ENCODE peak calls at places on chromosome 13, in seven cellular contexts. X, C, M, F, Q, G and J are unnamed samples.

GRCh38 chr13:52879950-52880650 is 31.7 kb upstream of the PCDH8 start:
- DNase-seq in F (no peak), C (no peak), X (no peak), M (no peak), Q (no peak), G (no peak), J (no peak)

GRCh38 chr13:39189778-39190177 is 151.5 kb downstream of the NHLRC3 start:
- DNase-seq in Q (no peak), X (no peak), F (no peak), M (no peak), C (no peak), G (no peak), J (no peak)

GRCh38 chr13:26449063-26449848 is 108.2 kb upstream of the WASF3 start:
- DNase-seq in X (no peak), M (peak), Q (peak), G (no peak), F (no peak), C (no peak), J (no peak)

GRCh38 chr13:79384022-79384610 is 21.9 kb downstream of the RBM26 start:
- DNase-seq in Q (no peak), G (no peak), F (no peak), M (no peak), C (no peak), X (no peak), J (no peak)

GRCh38 chr13:76023644-76024043 is 387.5 kb downstream of the LMO7 start:
- DNase-seq in Q (peak), F (no peak), C (no peak), M (no peak), X (no peak), G (no peak), J (no peak)

GRCh38 chr13:109844396-109844795 is 58.0 kb upstream of the IRS2 start:
- DNase-seq in F (no peak), G (no peak), Q (peak), C (no peak), M (peak), X (no peak), J (no peak)

GRCh38 chr13:91572439-91572838 is 174.0 kb downstream of the GPC5 start:
- DNase-seq in C (no peak), M (no peak), Q (peak), F (no peak), G (no peak), X (no peak), J (no peak)

GRCh38 chr13:94480672-94481145 is 1.2 kb upstream of the DCT start:
- DNase-seq in C (no peak), X (no peak), Q (peak), F (peak), G (peak), M (peak), J (no peak)

GRCh38 chr13:95437561-95437960 is 115.0 kb upstream of the CLDN10 start:
- DNase-seq in M (no peak), C (no peak), G (no peak), X (no peak), Q (no peak), F (no peak), J (no peak)

GRCh38 chr13:48600374-48601364 is 53.1 kb upstream of the CYSLTR2 start:
- DNase-seq in M (peak), C (no peak), G (no peak), Q (peak), F (peak), X (no peak), J (peak)

GRCh38 chr13:51995677-51996551 is 15.3 kb downstream of the ATP7B start:
- DNase-seq in M (no peak), F (no peak), Q (no peak), G (no peak), C (no peak), X (no peak), J (no peak)

GRCh38 chr13:110797230-110797877 is 83.9 kb downstream of the ING1 start:
- DNase-seq in Q (no peak), X (no peak), C (no peak), F (no peak), G (no peak), M (peak), J (no peak)

GRCh38 chr13:49536144-49536873 is 40.6 kb downstream of the PHF11 start:
- DNase-seq in F (no peak), C (no peak), X (no peak), Q (no peak), G (no peak), M (no peak), J (no peak)

GRCh38 chr13:76014618-76015315 is 378.6 kb downstream of the LMO7 start:
- DNase-seq in F (no peak), X (no peak), C (no peak), M (peak), G (no peak), Q (peak), J (no peak)

GRCh38 chr13:44577236-44578063 is 1.3 kb upstream of the TSC22D1 start:
- DNase-seq in F (peak), G (peak), M (peak), X (peak), Q (peak), C (peak), J (peak)

GRCh38 chr13:44575035-44575434 is 1.1 kb downstream of the TSC22D1 start:
- DNase-seq in M (no peak), G (no peak), C (no peak), Q (no peak), F (no peak), X (no peak), J (no peak)

GRCh38 chr13:44578064-44578394 is 1.9 kb upstream of the TSC22D1 start:
- DNase-seq in M (peak), G (no peak), Q (no peak), X (no peak), F (no peak), C (no peak), J (peak)

GRCh38 chr13:44575741-44576395 is at the start of gene TSC22D1:
- DNase-seq in M (peak), G (peak), C (peak), Q (peak), X (peak), F (peak), J (no peak)

GRCh38 chr13:44576396-44577235 is 486 bp upstream of the TSC22D1 start:
- DNase-seq in X (peak), C (peak), M (no peak), Q (no peak), F (peak), G (peak), J (no peak)
- TF ChIP-seq CTCF in X (no peak), C (no peak), M (no peak), Q (no peak), F (no peak), G (no peak), J (no peak)

DNA sequence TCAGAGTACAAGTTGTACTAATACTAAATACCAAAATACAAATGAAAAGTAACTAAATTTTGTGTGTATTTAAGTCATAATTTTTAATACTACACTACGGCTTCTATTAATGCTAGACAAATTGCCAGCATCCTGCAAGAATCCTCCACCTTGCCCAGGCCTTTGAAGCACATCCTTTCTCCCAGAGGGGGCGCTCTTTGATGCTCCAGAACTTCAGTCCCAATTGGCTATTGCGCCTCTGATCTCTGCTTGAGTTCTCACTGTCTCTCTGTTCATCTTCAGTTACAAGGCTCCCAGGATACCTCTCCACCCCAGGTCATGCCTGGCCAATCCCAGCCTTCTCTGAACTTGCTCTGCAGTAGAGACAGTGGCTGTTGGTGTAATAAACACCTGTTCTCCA is 141.0 kb downstream of the DCLK1 start:
- DNase-seq in M (no peak), X (no peak), Q (no peak), F (no peak), C (no peak), G (no peak), J (no peak)
- TF ChIP-seq CTCF in M (peak), X (no peak), Q (no peak), F (peak), C (no peak), G (no peak), J (no peak)

DNA sequence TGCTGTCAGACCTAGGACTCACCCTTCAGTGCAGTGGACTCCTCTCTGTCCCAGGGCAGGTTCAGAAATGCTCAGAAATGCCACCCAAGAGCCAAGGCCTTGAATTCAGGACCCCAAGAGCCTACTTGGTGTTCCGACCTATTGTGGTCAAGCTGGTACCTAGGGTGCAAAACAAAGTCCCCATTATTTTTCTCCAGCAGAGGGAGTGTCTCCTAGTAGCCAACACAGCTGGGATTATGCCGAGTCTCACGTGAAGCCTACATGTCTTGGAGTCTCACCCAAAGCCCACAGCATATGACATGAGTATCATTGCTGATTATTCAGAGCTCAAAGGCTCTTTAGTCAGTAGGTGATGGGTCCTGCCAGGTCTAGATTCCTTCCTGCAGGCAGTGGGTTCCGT is 671.1 kb upstream of the SPRY2 start:
- DNase-seq in X (no peak), C (no peak), Q (no peak), M (no peak), G (no peak), F (no peak), J (no peak)
- TF ChIP-seq CTCF in X (no peak), C (no peak), Q (no peak), M (no peak), G (no peak), F (no peak), J (no peak)

DNA sequence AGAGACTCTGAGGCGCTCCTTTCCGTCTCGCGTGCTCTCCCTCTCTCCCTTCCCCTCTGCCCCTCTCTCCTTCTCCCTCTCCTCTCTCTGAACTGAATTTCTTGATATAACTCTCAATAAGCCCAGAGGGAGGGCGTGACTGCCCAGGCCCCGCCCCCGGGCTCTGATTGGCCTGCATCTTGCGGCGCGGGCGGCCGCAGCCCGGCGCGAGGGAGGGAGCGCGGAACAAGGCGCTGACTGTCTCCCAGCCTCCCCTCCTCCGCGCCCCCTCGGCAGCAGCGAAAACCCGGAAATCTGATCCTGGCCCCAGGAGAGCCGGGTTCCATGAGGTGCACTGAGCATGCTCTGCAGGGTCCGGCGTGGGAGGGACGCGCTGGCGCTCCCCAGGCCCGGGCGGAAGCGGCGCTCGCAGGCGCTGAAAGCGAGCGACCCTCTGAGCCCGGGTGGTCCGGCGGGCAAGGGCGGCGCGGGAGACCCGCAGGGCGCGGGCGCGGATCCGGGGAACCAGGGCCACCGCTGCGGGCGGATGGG is at the start of gene PCDH9:
- DNase-seq in C (peak), Q (peak), X (peak), G (peak), M (peak), F (peak), J (peak)
- TF ChIP-seq CTCF in C (no peak), Q (no peak), X (peak), G (no peak), M (no peak), F (no peak), J (no peak)

DNA sequence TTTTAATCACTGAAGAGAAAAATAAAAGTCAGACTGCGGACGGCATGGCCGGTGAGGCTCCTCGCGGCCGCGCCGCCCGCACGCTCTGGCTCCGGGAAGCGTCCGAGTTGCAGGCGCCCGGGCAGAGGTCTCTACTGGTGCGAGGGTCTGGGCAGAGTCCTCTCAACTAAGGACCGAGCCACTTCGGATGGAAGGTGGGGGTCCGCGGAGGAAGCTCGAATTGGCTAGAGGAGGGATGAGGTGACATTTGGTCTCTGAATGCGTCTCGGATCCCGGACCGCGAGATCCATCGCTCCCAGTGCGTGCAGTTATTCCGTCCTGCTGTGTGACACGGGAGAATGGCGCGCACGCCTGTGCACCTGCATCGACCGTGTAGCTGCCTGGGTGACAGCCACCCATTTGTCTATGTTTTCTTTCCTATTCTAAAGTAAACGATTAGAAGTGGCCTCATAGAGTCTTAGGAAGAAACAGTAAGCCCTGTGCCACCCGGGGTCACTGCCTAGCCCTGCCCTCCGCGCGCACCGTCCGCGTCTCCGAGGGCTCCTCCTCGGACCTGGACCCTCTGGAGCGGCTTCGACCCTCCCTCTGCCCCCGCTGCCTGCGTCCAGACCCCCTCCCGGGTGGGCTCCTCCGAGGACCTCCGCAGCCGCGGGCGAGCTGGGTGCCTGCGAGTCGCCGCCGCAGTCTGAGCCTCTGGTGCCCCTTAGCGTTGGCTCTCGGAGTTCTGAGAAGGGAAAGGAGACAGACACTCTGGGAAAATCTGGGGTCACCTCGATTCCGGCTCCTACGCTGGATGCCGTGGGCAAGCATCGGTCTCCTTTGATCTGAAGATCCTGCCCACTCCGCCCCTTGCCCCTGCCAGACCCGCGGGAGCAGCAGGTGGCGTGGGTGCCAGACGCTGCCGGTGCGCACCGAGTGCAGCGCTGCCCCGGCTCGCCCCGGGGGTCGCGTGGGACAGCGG is 347.4 kb downstream of the LIG4 start:
- DNase-seq in C (peak), Q (peak), X (no peak), G (peak), F (no peak), M (peak), J (no peak)
- TF ChIP-seq CTCF in C (no peak), Q (peak), X (no peak), G (no peak), F (no peak), M (peak), J (peak)

GRCh38 chr13:72221276-72221962 is 354.4 kb upstream of the DACH1 start:
- DNase-seq in F (peak), X (no peak), G (peak), C (no peak), M (no peak), Q (no peak), J (no peak)
- TF ChIP-seq CTCF in F (peak), X (no peak), G (peak), C (no peak), M (peak), Q (no peak), J (peak)

GRCh38 chr13:99198630-99199029 is 2.0 kb upstream of the UBAC2 start:
- DNase-seq in C (no peak), M (no peak), Q (no peak), X (no peak), F (no peak), G (no peak), J (no peak)

GRCh38 chr13:99197257-99197651 is 3.4 kb upstream of the UBAC2 start:
- DNase-seq in M (no peak), F (no peak), C (no peak), X (no peak), G (no peak), Q (no peak), J (no peak)

GRCh38 chr13:99193152-99193551 is 7.5 kb upstream of the UBAC2 start:
- DNase-seq in Q (no peak), F (no peak), X (no peak), G (no peak), M (no peak), C (no peak), J (no peak)

GRCh38 chr13:99199541-99200432 is 867 bp upstream of the UBAC2 start:
- DNase-seq in G (no peak), C (no peak), M (peak), Q (no peak), X (no peak), F (no peak), J (no peak)

GRCh38 chr13:99196466-99197256 is 4.0 kb upstream of the UBAC2 start:
- DNase-seq in M (no peak), C (no peak), X (no peak), Q (no peak), F (no peak), G (no peak), J (no peak)
- TF ChIP-seq CTCF in M (peak), C (no peak), X (no peak), Q (peak), F (peak), G (no peak), J (no peak)

DNA sequence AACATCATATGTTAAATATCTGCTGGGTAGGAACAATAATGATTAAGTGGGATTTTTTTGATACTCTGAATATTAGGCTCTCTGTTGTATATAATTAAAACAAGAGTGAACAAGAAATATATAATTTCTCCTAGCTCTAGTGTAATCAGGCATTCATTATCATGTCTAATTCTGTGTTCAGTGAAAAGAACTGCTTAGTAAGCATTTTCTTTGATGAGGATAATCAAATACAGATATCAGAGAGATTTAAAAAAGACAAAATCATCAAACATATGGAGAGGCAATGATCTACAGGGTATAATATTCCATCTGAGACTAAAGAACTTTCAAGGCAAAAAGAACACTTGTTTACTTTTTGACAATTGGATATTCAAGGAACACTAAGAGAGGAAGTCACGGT is 241.1 kb downstream of the DNAJC15 start:
- DNase-seq in F (no peak), M (no peak), G (no peak), C (no peak), Q (no peak), X (no peak), J (no peak)
- TF ChIP-seq CTCF in F (no peak), M (no peak), G (no peak), C (no peak), Q (no peak), X (no peak), J (no peak)

GRCh38 chr13:68063181-68063580 is 833.0 kb upstream of the PCDH9 start:
- DNase-seq in M (no peak), C (no peak), G (no peak), X (no peak), Q (no peak), F (no peak), J (no peak)
- TF ChIP-seq CTCF in M (no peak), C (no peak), G (no peak), X (no peak), Q (no peak), F (no peak), J (no peak)

DNA sequence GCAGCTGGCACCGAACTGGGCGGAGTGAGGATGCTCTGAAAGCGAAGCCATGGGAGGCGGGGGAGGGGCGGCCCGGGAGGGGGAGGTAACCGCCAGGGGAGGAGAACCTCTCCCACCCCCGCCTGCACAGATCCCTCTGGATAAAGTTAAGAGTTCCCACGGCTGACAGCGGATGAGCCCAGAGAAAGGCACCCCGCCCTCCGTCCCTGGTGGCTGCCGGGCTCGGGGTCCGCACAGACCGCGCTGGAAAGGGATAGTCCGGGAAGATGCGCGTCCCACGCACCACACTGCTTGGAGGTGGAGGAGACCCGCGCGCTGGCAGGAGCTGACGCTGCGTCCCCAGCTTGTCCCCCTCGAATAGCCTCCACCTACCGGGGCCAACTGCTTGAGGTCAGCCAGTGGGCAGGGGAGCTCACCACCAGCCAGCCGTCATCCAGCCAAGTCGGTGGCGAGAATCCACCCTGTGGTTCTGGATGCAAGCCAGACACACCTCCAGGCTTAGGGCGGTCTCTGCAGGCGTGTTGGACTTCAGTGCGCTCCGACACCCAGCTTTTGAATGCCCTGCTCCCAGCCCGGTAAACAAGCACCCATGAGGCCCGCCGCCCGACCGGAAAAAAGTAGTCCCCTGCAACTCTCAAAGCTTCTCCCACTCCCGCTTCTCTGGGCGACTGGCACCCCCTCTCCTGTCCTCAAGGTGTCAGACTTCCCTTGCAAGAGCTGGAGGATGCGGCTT is at the start of gene TRPC4:
- DNase-seq in X (peak), G (peak), Q (peak), F (no peak), C (peak), M (peak), J (peak)
- TF ChIP-seq CTCF in X (peak), G (no peak), Q (peak), F (peak), C (no peak), M (peak), J (peak)